ENCODE peak calls at places on chromosomes 12 and 14, in five cellular contexts. Z, Y, W, N and V are unnamed samples.

GRCh38 chr12:56084958-56085543 is 5.1 kb downstream of the ERBB3 start:
- DNase-seq in Z (peak; percentile 61), N (no peak), W (no peak), Y (peak; percentile 53), V (no peak)

GRCh38 chr12:115351513-115352077 is 667.6 kb upstream of the TBX3 start:
- DNase-seq in Z (no peak), N (no peak), Y (no peak), W (no peak), V (no peak)

GRCh38 chr12:84701966-84702365 is 210.6 kb downstream of the SLC6A15 start:
- DNase-seq in N (no peak), Z (no peak), Y (no peak), W (no peak), V (no peak)

GRCh38 chr14:66206554-66206953 is 279.6 kb upstream of the CCDC196 start:
- DNase-seq in N (no peak), Y (no peak), Z (no peak), W (no peak), V (no peak)

GRCh38 chr12:118060301-118061010 is 523 bp downstream of the WSB2 start:
- DNase-seq in W (peak; percentile 29), Z (peak; percentile 49), Y (no peak), N (peak; percentile 83), V (no peak)

GRCh38 chr14:46250113-46250703 is 401.4 kb downstream of the RPL10L start:
- DNase-seq in N (no peak), W (peak; percentile 3), Y (peak; percentile 35), Z (peak; percentile 21), V (peak; percentile 30)

GRCh38 chr12:127006972-127007371 is 1260.0 kb upstream of the TMEM132C start:
- DNase-seq in N (no peak), Y (no peak), Z (no peak), W (no peak), V (no peak)

GRCh38 chr12:52946797-52947547 is 1.9 kb upstream of the KRT18 start:
- DNase-seq in Z (no peak), Y (peak; percentile 44), N (peak; percentile 31), W (no peak), V (no peak)

GRCh38 chr12:124434364-124434763 is 133.0 kb downstream of the NCOR2 start:
- DNase-seq in Y (no peak), N (peak; percentile 21), W (no peak), Z (peak; percentile 76), V (no peak)

GRCh38 chr14:78836777-78837176 is 666.6 kb downstream of the NRXN3 start:
- DNase-seq in Z (peak; percentile 71), Y (peak; percentile 76), W (peak; percentile 32), N (no peak), V (peak; percentile 63)

GRCh38 chr14:74596747-74597456 is 15.1 kb downstream of the LTBP2 start:
- DNase-seq in Z (no peak), W (no peak), Y (no peak), N (peak; percentile 22), V (no peak)

GRCh38 chr12:123011701-123012100 is 31.2 kb downstream of the ARL6IP4 start:
- DNase-seq in Y (no peak), W (no peak), N (peak; percentile 39), Z (no peak), V (no peak)

GRCh38 chr14:31283568-31284252 is 76.1 kb upstream of the HECTD1 start:
- DNase-seq in Y (no peak), N (no peak), W (no peak), Z (no peak), V (no peak)

GRCh38 chr14:73783107-73783727 is 68.4 kb upstream of the PTGR2 start:
- DNase-seq in Y (no peak), N (peak; percentile 48), W (no peak), Z (peak; percentile 96), V (no peak)

GRCh38 chr12:93678779-93679178 is 1.6 kb downstream of the CRADD start:
- DNase-seq in N (no peak), W (no peak), Y (no peak), Z (no peak), V (no peak)

GRCh38 chr14:64400829-64401459 is 12.8 kb downstream of the MTHFD1 start:
- DNase-seq in W (no peak), Z (no peak), Y (no peak), N (no peak), V (no peak)

GRCh38 chr14:75636100-75636692 is 24.5 kb downstream of the ERG28 start:
- DNase-seq in Z (peak; percentile 43), W (no peak), N (peak; percentile 81), Y (no peak), V (no peak)

GRCh38 chr12:34336619-34337465 is 314.5 kb downstream of the ALG10 start:
- DNase-seq in Y (peak; percentile 55), N (no peak), Z (no peak), W (no peak), V (no peak)

GRCh38 chr14:61332658-61333029 is 11.3 kb downstream of the PRKCH start:
- DNase-seq in Z (no peak), N (no peak), W (no peak), Y (no peak), V (peak; percentile 61)

GRCh38 chr12:91926810-91927209 is 218.8 kb downstream of the BTG1 start:
- DNase-seq in N (no peak), Z (no peak), W (peak; percentile 44), Y (peak; percentile 84), V (peak; percentile 42)

GRCh38 chr12:5102806-5103205 is 59.1 kb downstream of the KCNA5 start:
- DNase-seq in N (no peak), Z (no peak), Y (no peak), W (no peak), V (no peak)

GRCh38 chr12:53205747-53206146 is 1.3 kb downstream of the ITGB7 start:
- DNase-seq in Y (no peak), W (no peak), N (no peak), Z (no peak), V (peak; percentile 73)

GRCh38 chr14:86626530-86626929 is 1096.6 kb downstream of the FLRT2 start:
- DNase-seq in Z (no peak), Y (no peak), W (no peak), N (no peak), V (no peak)

GRCh38 chr14:64722842-64723447 is 18.7 kb downstream of the PLEKHG3 start:
- DNase-seq in Y (no peak), N (no peak), W (no peak), Z (no peak), V (no peak)